ENCODE peak calls at places on chromosome 18, in nine cellular contexts. D is hippocampal formation, A is T-cell, R is GM03348, U is stomach, N is colonic mucosa, Q is iPS-NIHi11, Z is HL-60, Y is SK-MEL-5. P is an unnamed sample.

GRCh38 chr18:3283908-3284307 is 22.0 kb downstream of the MYL12B start:
- DNase-seq in Q (no peak), R (no peak), Y (peak; percentile 54), D (no peak), Z (no peak), N (no peak), A (no peak), U (no peak), P (no peak)

GRCh38 chr18:6722680-6723079 is 6.8 kb upstream of the ARHGAP28 start:
- DNase-seq in D (no peak), Q (no peak), Y (no peak), R (no peak), Z (no peak), U (no peak), N (no peak), A (no peak), P (no peak)

GRCh38 chr18:77114564-77115391 is 17.8 kb downstream of the MBP start:
- DNase-seq in R (peak; percentile 85), N (peak; percentile 87), Y (no peak), A (peak; percentile 28), Q (no peak), D (no peak), U (peak; percentile 86), Z (peak; percentile 98), P (no peak)

GRCh38 chr18:49728542-49728941 is 84.8 kb downstream of the ACAA2 start:
- DNase-seq in U (peak; percentile 34), A (no peak), R (peak; percentile 64), Z (peak; percentile 7), N (peak; percentile 84), D (no peak), Q (peak; percentile 74), Y (peak; percentile 81), P (peak; percentile 75)

GRCh38 chr18:46623541-46623940 is 33.5 kb downstream of the LOXHD1 start:
- DNase-seq in U (no peak), Z (no peak), N (no peak), Y (no peak), Q (peak; percentile 26), A (peak; percentile 9), R (peak; percentile 39), D (no peak), P (no peak)

GRCh38 chr18:49537232-49537876 is 24.5 kb upstream of the LIPG start:
- DNase-seq in R (no peak), Y (no peak), D (no peak), Q (no peak), U (no peak), N (no peak), Z (no peak), A (no peak), P (no peak)

GRCh38 chr18:6414723-6415362 is at the start of gene L3MBTL4:
- DNase-seq in N (peak; percentile 56), A (no peak), U (peak; percentile 69), Q (peak; percentile 57), R (peak; percentile 23), Y (peak; percentile 7), Z (no peak), D (peak; percentile 37), P (peak; percentile 58)

GRCh38 chr18:77087391-77088141 is 45.0 kb downstream of the MBP start:
- DNase-seq in Y (no peak), N (peak; percentile 59), Z (no peak), A (no peak), D (no peak), R (peak; percentile 71), U (peak; percentile 55), Q (peak; percentile 73), P (peak; percentile 80)

GRCh38 chr18:42298744-42299685 is 344.0 kb downstream of the PIK3C3 start:
- DNase-seq in D (peak; percentile 93), Z (peak; percentile 13), N (peak; percentile 72), Q (peak; percentile 75), U (peak; percentile 79), A (peak; percentile 12), R (peak; percentile 82), Y (peak; percentile 73), P (peak; percentile 80)

GRCh38 chr18:74331404-74331803 is 15.8 kb downstream of the C18orf63 start:
- DNase-seq in R (peak; percentile 44), D (no peak), Z (no peak), Q (no peak), Y (peak; percentile 75), U (no peak), N (no peak), A (no peak), P (no peak)

GRCh38 chr18:79395761-79396404 is at the start of gene NFATC1:
- DNase-seq in Q (peak; percentile 81), A (peak; percentile 58), Y (peak; percentile 60), R (peak; percentile 88), N (peak; percentile 46), D (no peak), Z (peak; percentile 55), U (peak; percentile 51), P (peak; percentile 85)

P was measured in ecto neural progenitor cell.